ENCODE peak calls at places on chromosomes 13 and 19, in eight cellular contexts. One of them, this sample, is unnamed.

GRCh38 chr19:3655402-3656072 is 28.9 kb upstream of the CACTIN start:
- DNase-seq in H9: no peak
- DNase-seq in ascending aorta: no peak
- DNase-seq in adrenal gland: no peak
- DNase-seq in type B pancreatic cell: no peak
- DNase-seq in heart right ventricle: no peak
- DNase-seq in fibroblast of pulmonary artery: peak
- DNase-seq in WTC11: no peak
- DNase-seq in this sample: no peak

GRCh38 chr13:61727714-61728275 is 312.1 kb upstream of the PCDH20 start:
- DNase-seq in adrenal gland: no peak
- DNase-seq in WTC11: no peak
- DNase-seq in ascending aorta: no peak
- DNase-seq in type B pancreatic cell: no peak
- DNase-seq in H9: no peak
- DNase-seq in heart right ventricle: no peak
- DNase-seq in fibroblast of pulmonary artery: peak
- DNase-seq in this sample: no peak

GRCh38 chr19:33794578-33795369 is 1.9 kb upstream of the KCTD15 start:
- DNase-seq in H9: peak
- DNase-seq in heart right ventricle: peak
- DNase-seq in fibroblast of pulmonary artery: peak
- DNase-seq in WTC11: peak
- DNase-seq in ascending aorta: no peak
- DNase-seq in adrenal gland: no peak
- DNase-seq in type B pancreatic cell: no peak
- DNase-seq in this sample: peak

GRCh38 chr13:107842562-107843180 is 372.7 kb downstream of the LIG4 start:
- DNase-seq in fibroblast of pulmonary artery: no peak
- DNase-seq in type B pancreatic cell: no peak
- DNase-seq in H9: no peak
- DNase-seq in adrenal gland: no peak
- DNase-seq in heart right ventricle: no peak
- DNase-seq in ascending aorta: no peak
- DNase-seq in WTC11: no peak
- DNase-seq in this sample: no peak

GRCh38 chr13:96880419-96880818 is 113.9 kb downstream of the OXGR1 start:
- DNase-seq in H9: no peak
- DNase-seq in ascending aorta: no peak
- DNase-seq in WTC11: no peak
- DNase-seq in adrenal gland: no peak
- DNase-seq in heart right ventricle: no peak
- DNase-seq in type B pancreatic cell: no peak
- DNase-seq in fibroblast of pulmonary artery: no peak
- DNase-seq in this sample: no peak

GRCh38 chr13:101916108-101916757 is 463.8 kb downstream of the ITGBL1 start:
- DNase-seq in fibroblast of pulmonary artery: peak
- DNase-seq in WTC11: peak
- DNase-seq in ascending aorta: no peak
- DNase-seq in type B pancreatic cell: no peak
- DNase-seq in adrenal gland: no peak
- DNase-seq in H9: peak
- DNase-seq in heart right ventricle: peak
- DNase-seq in this sample: peak

GRCh38 chr13:28574617-28575142 is 79.8 kb upstream of the FLT1 start:
- DNase-seq in adrenal gland: peak
- DNase-seq in fibroblast of pulmonary artery: peak
- DNase-seq in ascending aorta: peak
- DNase-seq in H9: no peak
- DNase-seq in heart right ventricle: no peak
- DNase-seq in WTC11: no peak
- DNase-seq in type B pancreatic cell: no peak
- DNase-seq in this sample: peak

GRCh38 chr19:13804830-13805683 is 9.8 kb downstream of the ZSWIM4 start:
- DNase-seq in adrenal gland: no peak
- DNase-seq in ascending aorta: no peak
- DNase-seq in type B pancreatic cell: no peak
- DNase-seq in H9: peak
- DNase-seq in WTC11: peak
- DNase-seq in heart right ventricle: peak
- DNase-seq in fibroblast of pulmonary artery: no peak
- DNase-seq in this sample: peak

GRCh38 chr19:42634409-42635232 is 39.9 kb upstream of the CEACAM8 start:
- DNase-seq in WTC11: peak
- DNase-seq in ascending aorta: no peak
- DNase-seq in type B pancreatic cell: no peak
- DNase-seq in H9: no peak
- DNase-seq in fibroblast of pulmonary artery: peak
- DNase-seq in heart right ventricle: no peak
- DNase-seq in adrenal gland: peak
- DNase-seq in this sample: peak

GRCh38 chr13:100154835-100155463 is 66.1 kb downstream of the PCCA start:
- DNase-seq in type B pancreatic cell: no peak
- DNase-seq in H9: no peak
- DNase-seq in ascending aorta: no peak
- DNase-seq in heart right ventricle: no peak
- DNase-seq in fibroblast of pulmonary artery: no peak
- DNase-seq in WTC11: no peak
- DNase-seq in adrenal gland: no peak
- DNase-seq in this sample: no peak

GRCh38 chr13:79853258-79853657 is 372.3 kb downstream of the NDFIP2 start:
- DNase-seq in ascending aorta: no peak
- DNase-seq in adrenal gland: no peak
- DNase-seq in heart right ventricle: no peak
- DNase-seq in H9: no peak
- DNase-seq in fibroblast of pulmonary artery: no peak
- DNase-seq in WTC11: no peak
- DNase-seq in type B pancreatic cell: no peak
- DNase-seq in this sample: no peak

GRCh38 chr19:47658431-47659383 is 49.8 kb downstream of the BICRA start:
- DNase-seq in ascending aorta: no peak
- DNase-seq in WTC11: no peak
- DNase-seq in heart right ventricle: no peak
- DNase-seq in adrenal gland: no peak
- DNase-seq in fibroblast of pulmonary artery: peak
- DNase-seq in type B pancreatic cell: no peak
- DNase-seq in H9: no peak
- DNase-seq in this sample: no peak

GRCh38 chr19:459724-460511 is 915 bp downstream of the SHC2 start:
- DNase-seq in WTC11: peak
- DNase-seq in H9: peak
- DNase-seq in ascending aorta: no peak
- DNase-seq in fibroblast of pulmonary artery: peak
- DNase-seq in heart right ventricle: peak
- DNase-seq in type B pancreatic cell: peak
- DNase-seq in adrenal gland: peak
- DNase-seq in this sample: peak

GRCh38 chr13:40352807-40353562 is 313.5 kb downstream of the FOXO1 start:
- DNase-seq in WTC11: no peak
- DNase-seq in ascending aorta: peak
- DNase-seq in type B pancreatic cell: no peak
- DNase-seq in fibroblast of pulmonary artery: peak
- DNase-seq in heart right ventricle: no peak
- DNase-seq in adrenal gland: peak
- DNase-seq in H9: no peak
- DNase-seq in this sample: no peak

DNA sequence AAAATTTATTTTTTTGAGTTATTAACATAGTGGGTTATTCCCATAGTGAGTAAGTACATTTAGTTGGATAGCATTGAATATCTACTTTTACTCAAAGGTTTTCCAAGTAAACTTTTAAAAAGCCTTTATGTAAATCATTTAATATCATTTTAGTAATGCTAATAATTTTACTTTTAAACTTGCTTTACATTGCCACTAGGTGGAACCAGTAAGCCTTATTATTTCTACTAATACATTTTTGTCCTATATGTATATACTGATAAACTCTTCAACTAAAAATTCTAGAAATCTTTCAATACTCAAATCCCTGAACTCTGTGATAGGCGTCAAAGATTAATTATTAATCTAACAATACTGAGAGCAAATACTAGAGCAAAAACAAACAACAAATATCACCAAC is 1709.2 kb upstream of the PCDH20 start:
- DNase-seq in type B pancreatic cell: no peak
- DNase-seq in WTC11: no peak
- DNase-seq in adrenal gland: no peak
- DNase-seq in H9: no peak
- DNase-seq in ascending aorta: no peak
- DNase-seq in fibroblast of pulmonary artery: peak
- DNase-seq in heart right ventricle: no peak
- DNase-seq in this sample: no peak
- TF ChIP-seq CTCF in type B pancreatic cell: peak
- TF ChIP-seq CTCF in WTC11: peak
- TF ChIP-seq CTCF in adrenal gland: no peak
- TF ChIP-seq CTCF in H9: peak
- TF ChIP-seq CTCF in ascending aorta: no peak
- TF ChIP-seq CTCF in fibroblast of pulmonary artery: peak
- TF ChIP-seq CTCF in heart right ventricle: no peak
- TF ChIP-seq CTCF in this sample: peak

DNA sequence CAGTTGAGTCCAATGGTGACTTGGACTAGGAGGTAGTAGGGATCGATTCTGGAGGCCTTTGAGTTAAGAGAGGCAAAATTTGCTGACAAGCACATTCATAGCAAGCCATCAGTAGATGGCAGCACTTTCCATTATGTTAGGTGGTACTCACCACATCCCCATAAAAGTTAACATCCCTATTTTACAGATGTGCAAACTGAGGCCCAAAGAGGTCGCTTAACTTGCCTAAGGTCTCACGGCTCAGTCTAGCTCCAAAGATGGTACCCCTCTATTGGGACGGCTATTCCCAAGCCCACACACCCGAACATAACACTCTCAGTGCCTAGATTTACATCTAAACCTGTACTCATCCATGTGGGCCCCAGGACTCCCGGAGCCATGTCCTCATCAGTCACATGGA is 21.5 kb upstream of the FOSB start:
- DNase-seq in ascending aorta: no peak
- DNase-seq in heart right ventricle: no peak
- DNase-seq in H9: no peak
- DNase-seq in type B pancreatic cell: no peak
- DNase-seq in fibroblast of pulmonary artery: peak
- DNase-seq in WTC11: no peak
- DNase-seq in adrenal gland: no peak
- DNase-seq in this sample: no peak
- TF ChIP-seq CTCF in ascending aorta: peak
- TF ChIP-seq CTCF in heart right ventricle: no peak
- TF ChIP-seq CTCF in H9: peak
- TF ChIP-seq CTCF in type B pancreatic cell: peak
- TF ChIP-seq CTCF in fibroblast of pulmonary artery: peak
- TF ChIP-seq CTCF in WTC11: no peak
- TF ChIP-seq CTCF in adrenal gland: peak
- TF ChIP-seq CTCF in this sample: peak

GRCh38 chr13:57630661-57631606 is 610 bp upstream of the PCDH17 start:
- DNase-seq in heart right ventricle: no peak
- DNase-seq in type B pancreatic cell: no peak
- DNase-seq in H9: peak
- DNase-seq in WTC11: no peak
- DNase-seq in ascending aorta: peak
- DNase-seq in adrenal gland: peak
- DNase-seq in fibroblast of pulmonary artery: no peak
- DNase-seq in this sample: no peak

GRCh38 chr13:57624565-57625435 is 6.7 kb upstream of the PCDH17 start:
- DNase-seq in type B pancreatic cell: no peak
- DNase-seq in ascending aorta: peak
- DNase-seq in fibroblast of pulmonary artery: peak
- DNase-seq in heart right ventricle: no peak
- DNase-seq in WTC11: peak
- DNase-seq in H9: peak
- DNase-seq in adrenal gland: peak
- DNase-seq in this sample: peak

GRCh38 chr13:57629821-57630235 is 1.7 kb upstream of the PCDH17 start:
- DNase-seq in heart right ventricle: peak
- DNase-seq in WTC11: peak
- DNase-seq in fibroblast of pulmonary artery: peak
- DNase-seq in ascending aorta: peak
- DNase-seq in adrenal gland: peak
- DNase-seq in type B pancreatic cell: peak
- DNase-seq in H9: peak
- DNase-seq in this sample: peak

GRCh38 chr13:57629391-57629804 is 2.1 kb upstream of the PCDH17 start:
- DNase-seq in heart right ventricle: peak
- DNase-seq in type B pancreatic cell: no peak
- DNase-seq in fibroblast of pulmonary artery: peak
- DNase-seq in adrenal gland: peak
- DNase-seq in ascending aorta: peak
- DNase-seq in WTC11: no peak
- DNase-seq in H9: no peak
- DNase-seq in this sample: peak

DNA sequence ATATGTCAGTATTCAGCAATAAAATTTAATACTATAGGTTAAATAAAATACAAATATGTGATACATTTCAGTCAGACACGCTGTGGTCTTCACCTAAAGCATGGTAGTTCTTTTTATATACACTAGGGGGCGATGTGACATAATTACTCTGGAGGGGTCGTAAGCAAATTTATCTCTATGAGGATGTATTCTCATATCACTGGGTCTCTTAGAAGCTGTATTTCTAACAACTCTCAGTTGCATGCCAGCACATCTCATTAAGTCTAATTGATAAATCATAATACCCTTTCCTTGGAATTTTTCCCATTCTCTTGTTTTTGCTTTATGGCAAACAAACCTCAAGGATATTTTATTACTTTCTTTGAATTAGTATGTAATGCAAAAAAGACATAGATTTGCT is 3.9 kb upstream of the PCDH17 start:
- DNase-seq in adrenal gland: no peak
- DNase-seq in H9: no peak
- DNase-seq in WTC11: no peak
- DNase-seq in heart right ventricle: no peak
- DNase-seq in type B pancreatic cell: no peak
- DNase-seq in ascending aorta: no peak
- DNase-seq in fibroblast of pulmonary artery: peak
- DNase-seq in this sample: no peak
- TF ChIP-seq CTCF in adrenal gland: peak
- TF ChIP-seq CTCF in H9: peak
- TF ChIP-seq CTCF in WTC11: peak
- TF ChIP-seq CTCF in heart right ventricle: peak
- TF ChIP-seq CTCF in type B pancreatic cell: peak
- TF ChIP-seq CTCF in ascending aorta: peak
- TF ChIP-seq CTCF in fibroblast of pulmonary artery: peak
- TF ChIP-seq CTCF in this sample: peak

DNA sequence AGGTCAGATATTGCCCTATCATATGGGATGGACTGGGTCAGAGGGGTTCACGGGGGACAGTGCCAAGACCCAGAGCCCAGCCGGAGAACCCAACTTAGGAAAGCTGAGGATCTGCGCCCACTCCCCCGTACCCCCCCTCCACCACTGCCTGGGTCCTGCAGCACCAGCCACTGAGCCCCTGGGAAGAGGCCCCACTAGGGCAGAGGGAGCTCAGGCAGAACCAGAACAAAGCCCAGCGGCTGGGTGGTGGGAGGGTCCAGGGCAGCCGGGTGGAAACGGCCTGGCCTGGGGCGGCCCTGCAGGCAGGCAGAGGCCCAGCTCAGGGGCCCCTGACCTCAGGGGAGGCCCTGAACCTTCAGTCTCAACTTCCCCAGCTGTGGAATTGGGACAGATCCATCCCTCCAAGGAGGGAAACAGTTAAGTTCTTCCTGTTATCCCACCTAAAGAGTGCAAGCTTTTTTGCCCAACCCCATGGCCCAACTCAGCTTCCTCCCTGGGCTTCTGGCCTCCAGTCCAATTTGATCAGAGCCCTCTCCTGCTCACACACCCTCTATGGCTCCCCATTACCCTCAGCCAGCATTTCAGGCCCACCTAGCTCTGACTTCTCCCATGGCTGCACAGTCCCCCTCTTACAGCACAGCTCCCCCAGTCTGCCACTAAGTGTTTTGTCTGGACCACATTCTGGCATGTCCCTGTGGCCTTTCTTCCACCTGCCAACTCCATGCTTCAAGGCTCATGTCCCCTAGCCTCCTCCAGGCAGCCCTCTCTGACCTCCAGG is 3.1 kb downstream of the NR2F6 start:
- DNase-seq in adrenal gland: no peak
- DNase-seq in ascending aorta: no peak
- DNase-seq in fibroblast of pulmonary artery: no peak
- DNase-seq in heart right ventricle: no peak
- DNase-seq in type B pancreatic cell: no peak
- DNase-seq in H9: no peak
- DNase-seq in WTC11: no peak
- DNase-seq in this sample: no peak
- TF ChIP-seq CTCF in adrenal gland: no peak
- TF ChIP-seq CTCF in ascending aorta: no peak
- TF ChIP-seq CTCF in fibroblast of pulmonary artery: no peak
- TF ChIP-seq CTCF in heart right ventricle: no peak
- TF ChIP-seq CTCF in type B pancreatic cell: no peak
- TF ChIP-seq CTCF in H9: no peak
- TF ChIP-seq CTCF in WTC11: no peak
- TF ChIP-seq CTCF in this sample: no peak